ENCODE peak calls at places on chromosomes 4 and X, in four cellular contexts. One of them, this sample, is unnamed.

GRCh38 chr4:166836865-166837264 is 397.4 kb downstream of the SPOCK3 start:
- DNase-seq in tibial nerve: no peak
- DNase-seq in GM12864: no peak
- DNase-seq in cardiac muscle cell: no peak
- DNase-seq in this sample: no peak

GRCh38 chr4:74838746-74839370 is 44.5 kb upstream of the BTC start:
- DNase-seq in GM12864: no peak
- DNase-seq in tibial nerve: no peak
- DNase-seq in cardiac muscle cell: peak; percentile 83
- DNase-seq in this sample: no peak

GRCh38 chrX:103477496-103477895 is 41.8 kb downstream of the RAB40A start:
- DNase-seq in GM12864: no peak
- DNase-seq in tibial nerve: no peak
- DNase-seq in cardiac muscle cell: no peak
- DNase-seq in this sample: no peak

GRCh38 chr4:145935253-145936141 is 3.1 kb downstream of the ZNF827 start:
- DNase-seq in tibial nerve: no peak
- DNase-seq in GM12864: no peak
- DNase-seq in cardiac muscle cell: peak; percentile 54
- DNase-seq in this sample: peak; percentile 61

GRCh38 chr4:139574641-139575040 is 18.6 kb upstream of the SETD7 start:
- DNase-seq in cardiac muscle cell: peak; percentile 46
- DNase-seq in tibial nerve: no peak
- DNase-seq in GM12864: no peak
- DNase-seq in this sample: no peak

GRCh38 chr4:13240066-13240465 is 244.1 kb downstream of the RAB28 start:
- DNase-seq in cardiac muscle cell: no peak
- DNase-seq in GM12864: no peak
- DNase-seq in tibial nerve: no peak
- DNase-seq in this sample: no peak

GRCh38 chrX:111110098-111110775 is 14.2 kb downstream of the PAK3 start:
- DNase-seq in tibial nerve: no peak
- DNase-seq in GM12864: no peak
- DNase-seq in cardiac muscle cell: no peak
- DNase-seq in this sample: no peak

GRCh38 chrX:120302434-120302833 is 8.8 kb downstream of the TMEM255A start:
- DNase-seq in GM12864: peak; percentile 47
- DNase-seq in cardiac muscle cell: no peak
- DNase-seq in tibial nerve: no peak
- DNase-seq in this sample: peak; percentile 29

GRCh38 chrX:105191878-105192277 is 28.6 kb downstream of the TEX13A start:
- DNase-seq in cardiac muscle cell: peak; percentile 14
- DNase-seq in GM12864: no peak
- DNase-seq in tibial nerve: no peak
- DNase-seq in this sample: no peak

GRCh38 chr4:115274545-115274944 is 161.1 kb upstream of the NDST4 start:
- DNase-seq in tibial nerve: no peak
- DNase-seq in GM12864: no peak
- DNase-seq in cardiac muscle cell: no peak
- DNase-seq in this sample: no peak

GRCh38 chrX:108157628-108158027 is 66.0 kb downstream of the ATG4A start:
- DNase-seq in tibial nerve: no peak
- DNase-seq in GM12864: no peak
- DNase-seq in cardiac muscle cell: no peak
- DNase-seq in this sample: no peak

GRCh38 chr4:2401610-2401983 is 16.8 kb downstream of the ZFYVE28 start:
- DNase-seq in tibial nerve: no peak
- DNase-seq in cardiac muscle cell: no peak
- DNase-seq in GM12864: no peak
- DNase-seq in this sample: no peak

GRCh38 chr4:116598980-116599789 is 486.2 kb downstream of the TRAM1L1 start:
- DNase-seq in cardiac muscle cell: no peak
- DNase-seq in tibial nerve: no peak
- DNase-seq in GM12864: no peak
- DNase-seq in this sample: no peak

GRCh38 chr4:47017494-47017893 is 13.9 kb upstream of the GABRB1 start:
- DNase-seq in GM12864: no peak
- DNase-seq in cardiac muscle cell: no peak
- DNase-seq in tibial nerve: no peak
- DNase-seq in this sample: no peak

GRCh38 chr4:168832746-168833575 is 177.1 kb downstream of the CBR4 start:
- DNase-seq in cardiac muscle cell: no peak
- DNase-seq in tibial nerve: no peak
- DNase-seq in GM12864: no peak
- DNase-seq in this sample: peak; percentile 36

GRCh38 chrX:148495156-148495555 is 5.3 kb upstream of the AFF2 start:
- DNase-seq in GM12864: no peak
- DNase-seq in tibial nerve: no peak
- DNase-seq in cardiac muscle cell: no peak
- DNase-seq in this sample: no peak

GRCh38 chr4:27327421-27328181 is 467.0 kb downstream of the STIM2 start:
- DNase-seq in tibial nerve: no peak
- DNase-seq in GM12864: no peak
- DNase-seq in cardiac muscle cell: no peak
- DNase-seq in this sample: no peak

GRCh38 chr4:25916870-25917269 is 2.9 kb downstream of the SMIM20 start:
- DNase-seq in cardiac muscle cell: no peak
- DNase-seq in tibial nerve: no peak
- DNase-seq in GM12864: no peak
- DNase-seq in this sample: no peak

GRCh38 chr4:165433529-165433928 is 54.7 kb downstream of the CPE start:
- DNase-seq in tibial nerve: no peak
- DNase-seq in GM12864: no peak
- DNase-seq in cardiac muscle cell: no peak
- DNase-seq in this sample: no peak

GRCh38 chrX:105461013-105461412 is 240.5 kb upstream of the TEX13A start:
- DNase-seq in tibial nerve: no peak
- DNase-seq in GM12864: no peak
- DNase-seq in cardiac muscle cell: no peak
- DNase-seq in this sample: no peak

GRCh38 chrX:30060718-30061117 is 154.6 kb upstream of the MAGEB2 start:
- DNase-seq in tibial nerve: no peak
- DNase-seq in cardiac muscle cell: peak; percentile 23
- DNase-seq in GM12864: no peak
- DNase-seq in this sample: no peak

GRCh38 chr4:158754385-158755180 is 14.2 kb upstream of the FNIP2 start:
- DNase-seq in GM12864: no peak
- DNase-seq in tibial nerve: no peak
- DNase-seq in cardiac muscle cell: no peak
- DNase-seq in this sample: no peak

GRCh38 chr4:106587558-106587957 is 219.0 kb upstream of the GIMD1 start:
- DNase-seq in GM12864: no peak
- DNase-seq in tibial nerve: no peak
- DNase-seq in cardiac muscle cell: peak; percentile 40
- DNase-seq in this sample: no peak

GRCh38 chrX:141467442-141467841 is 117.1 kb downstream of the SPANXA1 start:
- DNase-seq in tibial nerve: no peak
- DNase-seq in GM12864: no peak
- DNase-seq in cardiac muscle cell: no peak
- DNase-seq in this sample: no peak

GRCh38 chr4:139171878-139172691 is 4.9 kb downstream of the ELF2 start:
- DNase-seq in tibial nerve: no peak
- DNase-seq in GM12864: no peak
- DNase-seq in cardiac muscle cell: peak; percentile 56
- DNase-seq in this sample: no peak

GRCh38 chr4:187993827-187994226 is 1.7 kb upstream of the ZFP42 start:
- DNase-seq in GM12864: no peak
- DNase-seq in cardiac muscle cell: peak; percentile 6
- DNase-seq in tibial nerve: no peak
- DNase-seq in this sample: no peak
- TF ChIP-seq CTCF in GM12864: no peak
- TF ChIP-seq CTCF in cardiac muscle cell: peak; percentile 22
- TF ChIP-seq CTCF in tibial nerve: no peak
- TF ChIP-seq CTCF in this sample: no peak

GRCh38 chr4:88467392-88467791 is 10.5 kb downstream of the HERC5 start:
- DNase-seq in cardiac muscle cell: no peak
- DNase-seq in tibial nerve: no peak
- DNase-seq in GM12864: no peak
- DNase-seq in this sample: no peak

DNA sequence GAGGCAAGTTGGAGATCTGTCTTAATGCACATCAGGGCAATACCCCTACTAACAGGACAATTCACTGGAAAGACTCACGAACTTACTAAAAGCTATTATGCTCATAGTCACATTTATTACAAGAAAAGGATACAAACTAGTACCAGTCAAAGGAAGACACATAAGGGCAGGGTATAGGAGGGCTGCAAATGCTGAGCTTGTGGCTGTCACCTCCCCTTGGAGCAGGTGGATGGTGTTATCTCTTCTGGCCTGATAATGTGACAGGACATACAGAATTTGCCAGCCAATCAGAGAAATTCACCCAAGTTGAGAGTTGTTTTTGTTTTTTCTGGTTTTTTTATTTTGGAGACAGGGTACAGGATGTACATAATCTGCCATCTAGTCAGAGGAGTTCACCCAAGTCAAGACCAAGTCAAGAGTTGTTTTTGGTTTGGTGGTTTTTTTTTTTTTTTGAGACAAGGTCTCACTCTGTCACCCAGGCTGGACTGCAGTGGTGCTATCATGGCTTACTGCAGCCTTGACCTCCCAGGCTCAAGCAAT is 8.8 kb downstream of the HERC5 start:
- DNase-seq in GM12864: no peak
- DNase-seq in tibial nerve: no peak
- DNase-seq in cardiac muscle cell: no peak
- DNase-seq in this sample: no peak
- TF ChIP-seq CTCF in GM12864: no peak
- TF ChIP-seq CTCF in tibial nerve: no peak
- TF ChIP-seq CTCF in cardiac muscle cell: no peak
- TF ChIP-seq CTCF in this sample: no peak

GRCh38 chrX:98897191-98897590 is 1512.9 kb downstream of the PCDH19 start:
- DNase-seq in GM12864: no peak
- DNase-seq in cardiac muscle cell: no peak
- DNase-seq in tibial nerve: no peak
- DNase-seq in this sample: no peak
- TF ChIP-seq CTCF in GM12864: no peak
- TF ChIP-seq CTCF in cardiac muscle cell: no peak
- TF ChIP-seq CTCF in tibial nerve: no peak
- TF ChIP-seq CTCF in this sample: no peak

DNA sequence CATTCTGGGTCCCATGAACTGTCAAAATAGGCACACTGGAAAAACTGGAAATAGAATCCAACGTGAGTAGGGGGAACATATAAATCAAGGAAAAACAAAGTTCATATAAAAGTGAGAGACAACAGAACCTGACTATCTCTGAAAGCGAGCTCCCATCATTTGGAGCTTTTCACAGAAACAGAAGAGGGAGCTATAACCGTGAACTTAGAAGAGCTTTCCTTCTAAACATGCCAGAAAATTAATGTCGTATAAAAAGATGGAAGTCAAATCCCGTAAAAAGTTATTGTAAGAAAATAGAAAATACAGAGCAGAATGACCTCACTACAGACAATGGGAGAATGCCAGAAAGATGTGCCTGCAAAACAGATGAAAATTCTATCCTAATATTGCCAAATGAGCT is 23.9 kb upstream of the HSD17B10 start:
- DNase-seq in GM12864: no peak
- DNase-seq in tibial nerve: no peak
- DNase-seq in cardiac muscle cell: peak; percentile 20
- DNase-seq in this sample: no peak
- TF ChIP-seq CTCF in GM12864: no peak
- TF ChIP-seq CTCF in tibial nerve: no peak
- TF ChIP-seq CTCF in cardiac muscle cell: peak; percentile 25
- TF ChIP-seq CTCF in this sample: no peak

GRCh38 chr4:7335363-7336066 is 99.2 kb downstream of the PSAPL1 start:
- DNase-seq in GM12864: no peak
- DNase-seq in tibial nerve: peak; percentile 43
- DNase-seq in cardiac muscle cell: peak; percentile 48
- DNase-seq in this sample: peak; percentile 76
- TF ChIP-seq CTCF in GM12864: peak; percentile 89
- TF ChIP-seq CTCF in tibial nerve: peak; percentile 71
- TF ChIP-seq CTCF in cardiac muscle cell: peak; percentile 84
- TF ChIP-seq CTCF in this sample: peak; percentile 68

GRCh38 chr4:78954048-78954666 is 14.9 kb upstream of the PAQR3 start:
- DNase-seq in tibial nerve: no peak
- DNase-seq in GM12864: no peak
- DNase-seq in cardiac muscle cell: peak; percentile 25
- DNase-seq in this sample: no peak
- TF ChIP-seq CTCF in tibial nerve: peak; percentile 21
- TF ChIP-seq CTCF in GM12864: peak; percentile 47
- TF ChIP-seq CTCF in cardiac muscle cell: peak; percentile 41
- TF ChIP-seq CTCF in this sample: peak; percentile 10

DNA sequence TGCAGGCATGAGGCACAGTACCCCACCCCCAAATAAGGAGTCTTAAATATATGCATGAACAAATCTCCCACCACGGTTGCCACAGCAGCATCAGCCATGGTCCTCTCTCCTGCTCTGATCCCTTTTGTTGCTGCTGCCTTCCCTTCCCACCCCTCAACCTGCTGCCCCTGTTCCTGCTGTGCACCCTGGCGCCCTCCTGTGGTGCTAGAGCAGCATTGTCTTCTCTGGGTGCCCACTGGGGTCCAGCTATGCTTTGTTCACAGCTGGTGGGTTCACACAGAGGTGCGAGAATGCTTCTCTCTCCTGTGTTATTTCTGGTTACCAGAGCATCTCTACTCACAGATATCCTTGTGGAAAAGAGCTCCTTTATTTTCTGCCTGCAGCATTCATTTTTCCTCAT is 116.2 kb downstream of the GATB start:
- DNase-seq in tibial nerve: no peak
- DNase-seq in GM12864: no peak
- DNase-seq in cardiac muscle cell: peak; percentile 9
- DNase-seq in this sample: no peak
- TF ChIP-seq CTCF in tibial nerve: peak; percentile 9
- TF ChIP-seq CTCF in GM12864: peak; percentile 41
- TF ChIP-seq CTCF in cardiac muscle cell: peak; percentile 46
- TF ChIP-seq CTCF in this sample: no peak